ENCODE peak calls at places on chromosomes 7 and 10, in nine cellular contexts. K is PC-3, G is thyroid gland, T is MM.1S, V is A549, P is kidney epithelial cell, A is hepatocyte, X is AG10803, W is HCT116. H is an unnamed sample.

GRCh38 chr10:96646774-96647173 is 60.0 kb upstream of the TM9SF3 start:
- DNase-seq in K (no peak), G (no peak), T (no peak), V (no peak), P (no peak), A (no peak), X (no peak), W (no peak), H (no peak)

GRCh38 chr10:131982185-131982756 is 548 bp upstream of the BNIP3 start:
- DNase-seq in K (no peak), G (no peak), T (no peak), V (no peak), P (no peak), A (no peak), X (no peak), W (no peak), H (no peak)

GRCh38 chr10:97210576-97210975 is 24.8 kb upstream of the SLIT1 start:
- DNase-seq in K (peak), G (peak), T (peak), V (peak), P (peak), A (peak), X (peak), W (peak), H (peak)

GRCh38 chr10:572696-573095 is 116.8 kb downstream of the DIP2C start:
- DNase-seq in K (no peak), G (no peak), T (no peak), V (no peak), P (no peak), A (no peak), X (no peak), W (no peak), H (no peak)

GRCh38 chr10:2887391-2888070 is 179.8 kb upstream of the PFKP start:
- DNase-seq in K (no peak), G (no peak), T (no peak), V (no peak), P (no peak), A (no peak), X (no peak), W (no peak), H (no peak)

GRCh38 chr10:125101049-125101448 is 59.3 kb downstream of the CTBP2 start:
- DNase-seq in K (no peak), G (peak), T (no peak), V (no peak), P (no peak), A (no peak), X (no peak), W (no peak), H (no peak)

GRCh38 chr10:14604181-14605142 is 170.2 kb downstream of the FAM107B start:
- DNase-seq in K (peak), G (peak), T (peak), V (peak), P (no peak), A (peak), X (peak), W (peak), H (peak)

GRCh38 chr7:50303894-50304157 is 690 bp upstream of the IKZF1 start:
- DNase-seq in K (no peak), G (no peak), T (no peak), V (no peak), P (no peak), A (peak), X (no peak), W (no peak), H (no peak)

GRCh38 chr7:155705656-155706360 is 61.3 kb downstream of the RBM33 start:
- DNase-seq in K (no peak), G (no peak), T (peak), V (no peak), P (no peak), A (no peak), X (no peak), W (no peak), H (no peak)

GRCh38 chr7:75712517-75713361 is 26.0 kb downstream of the HIP1 start:
- DNase-seq in K (no peak), G (no peak), T (no peak), V (no peak), P (no peak), A (no peak), X (no peak), W (no peak), H (no peak)

GRCh38 chr10:97222346-97222961 is 36.7 kb upstream of the SLIT1 start:
- DNase-seq in K (no peak), G (peak), T (no peak), V (no peak), P (no peak), A (peak), X (no peak), W (no peak), H (no peak)

GRCh38 chr7:333399-333776 is 43.4 kb downstream of the FOXL3 start:
- DNase-seq in K (peak), G (peak), T (no peak), V (peak), P (no peak), A (peak), X (peak), W (no peak), H (peak)

DNA sequence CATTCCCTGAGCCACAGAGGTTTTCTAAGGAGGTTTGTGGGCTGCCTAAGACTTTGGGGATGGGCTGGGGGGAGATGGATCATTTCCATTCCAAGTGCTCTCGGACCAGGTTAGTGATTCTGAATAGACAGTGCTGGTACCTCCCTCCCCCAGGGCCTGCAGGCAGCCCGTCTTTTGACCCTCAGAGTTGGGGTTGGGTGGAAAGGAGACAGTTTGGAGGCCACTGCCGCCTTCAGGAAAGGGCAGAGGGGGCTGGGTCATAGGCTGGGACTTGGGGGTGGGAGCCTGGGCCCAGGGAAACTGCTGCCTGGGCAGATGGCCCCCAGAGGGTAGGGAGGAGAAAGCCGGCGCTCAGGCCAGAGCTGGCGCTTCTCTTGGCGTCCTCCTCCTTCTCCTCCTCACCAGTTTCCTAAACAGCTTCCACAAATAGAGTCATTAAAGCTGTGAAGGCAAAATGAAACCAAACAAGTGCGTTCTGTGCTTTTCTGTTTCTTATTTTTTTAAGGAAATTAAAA is 4.4 kb downstream of the UNC5B start:
- DNase-seq in K (no peak), G (no peak), T (no peak), V (no peak), P (no peak), A (no peak), X (peak), W (no peak), H (no peak)
- H3K4me3 ChIP-seq in K (peak), G (peak), T (peak), V (peak), P (peak), A (peak), X (peak), W (peak), H (peak)

DNA sequence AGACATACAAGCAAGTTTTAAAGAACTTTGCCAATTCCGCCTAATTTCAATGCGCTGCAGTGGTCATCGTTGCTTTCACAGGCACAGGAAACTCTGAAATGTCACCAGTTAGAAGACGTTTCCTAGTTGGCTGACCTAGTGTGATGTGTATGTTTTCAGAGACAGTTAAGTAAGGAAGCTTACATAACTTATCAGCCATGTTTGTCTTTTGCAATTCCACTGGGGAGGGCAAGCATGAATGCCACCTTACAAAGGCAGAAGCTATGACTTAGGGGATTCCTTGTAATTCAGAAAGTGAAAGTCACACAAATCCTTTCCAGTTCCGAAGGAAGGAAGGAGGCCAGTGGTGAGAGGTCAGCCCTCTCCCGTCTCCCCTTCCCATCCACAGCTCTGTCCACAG is 15.0 kb upstream of the NPS start:
- DNase-seq in K (no peak), G (no peak), T (no peak), V (no peak), P (no peak), A (no peak), X (no peak), W (no peak), H (no peak)
- H3K4me3 ChIP-seq in K (no peak), G (no peak), T (no peak), V (no peak), P (no peak), A (no peak), X (no peak), W (no peak), H (no peak)

DNA sequence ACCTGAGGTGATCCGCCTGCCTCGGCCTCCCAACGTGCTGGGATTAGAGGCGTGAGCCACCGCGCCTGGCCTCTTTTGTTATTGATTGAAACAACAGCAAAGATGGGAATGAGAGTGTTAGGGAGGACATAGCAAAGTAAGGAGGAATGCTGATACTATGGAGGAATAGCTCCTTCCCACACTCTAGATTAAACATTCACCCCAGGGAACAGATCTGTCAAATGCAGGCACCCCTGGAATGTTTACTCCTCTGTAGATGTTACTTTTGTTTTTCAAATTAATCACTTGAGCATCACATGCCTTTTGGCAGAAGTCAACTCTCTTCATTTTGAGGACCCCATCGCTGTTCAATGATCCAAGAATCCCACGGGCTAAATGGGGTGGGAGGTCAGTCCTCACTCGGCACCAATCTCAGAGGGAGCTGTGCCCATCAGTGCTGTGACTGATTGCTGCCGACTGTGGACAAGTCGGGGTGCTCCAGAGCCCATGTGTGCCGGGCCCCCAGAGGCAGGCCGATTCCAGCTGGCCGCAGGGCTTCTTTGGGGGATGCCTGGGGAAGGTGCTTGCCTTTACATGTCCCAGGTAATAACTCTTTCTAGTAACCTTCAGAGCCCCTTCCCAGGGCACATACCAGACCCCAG is 10.2 kb upstream of the COBL start:
- DNase-seq in K (no peak), G (no peak), T (no peak), V (no peak), P (no peak), A (no peak), X (no peak), W (no peak), H (no peak)
- H3K4me3 ChIP-seq in K (no peak), G (no peak), T (no peak), V (no peak), P (no peak), A (no peak), X (no peak), W (no peak), H (no peak)

GRCh38 chr10:7942859-7943258 is 111.6 kb upstream of the GATA3 start:
- DNase-seq in K (no peak), G (no peak), T (no peak), V (no peak), P (no peak), A (no peak), X (no peak), W (no peak), H (no peak)
- H3K4me3 ChIP-seq in K (no peak), G (no peak), T (no peak), V (no peak), P (no peak), A (no peak), X (no peak), W (no peak), H (no peak)

GRCh38 chr7:132509667-132510066 is 66.6 kb downstream of the PLXNA4 start:
- DNase-seq in K (no peak), G (no peak), T (peak), V (no peak), P (no peak), A (no peak), X (no peak), W (no peak), H (no peak)

GRCh38 chr7:132511387-132511786 is 64.9 kb downstream of the PLXNA4 start:
- DNase-seq in K (no peak), G (no peak), T (peak), V (no peak), P (no peak), A (no peak), X (no peak), W (no peak), H (no peak)

GRCh38 chr7:132514430-132514829 is 61.8 kb downstream of the PLXNA4 start:
- DNase-seq in K (no peak), G (no peak), T (no peak), V (no peak), P (no peak), A (no peak), X (no peak), W (no peak), H (no peak)

GRCh38 chr7:132508724-132509348 is 67.4 kb downstream of the PLXNA4 start:
- DNase-seq in K (no peak), G (no peak), T (no peak), V (no peak), P (no peak), A (no peak), X (no peak), W (no peak), H (no peak)

DNA sequence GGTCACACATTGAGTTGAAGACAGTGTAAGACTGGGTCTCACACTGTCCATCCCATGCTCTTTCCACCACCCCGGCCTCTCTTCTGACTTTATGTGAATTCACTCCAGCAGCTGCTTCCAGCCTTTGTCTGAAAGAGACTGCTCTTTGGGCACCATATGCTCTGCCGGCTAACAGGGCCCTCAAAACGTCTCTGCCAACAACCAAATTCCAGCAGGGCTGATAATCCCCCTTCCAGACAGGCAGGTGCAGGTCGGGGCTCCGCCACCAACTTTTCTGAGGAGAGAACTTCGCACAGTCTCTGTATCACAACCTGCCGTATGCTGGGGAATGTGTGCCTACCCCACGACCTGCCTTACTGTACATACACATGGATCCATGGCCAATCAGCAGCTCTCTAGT is 64.3 kb downstream of the PLXNA4 start:
- DNase-seq in K (no peak), G (no peak), T (no peak), V (no peak), P (no peak), A (no peak), X (no peak), W (no peak), H (no peak)
- H3K4me3 ChIP-seq in K (no peak), G (no peak), T (no peak), V (no peak), P (no peak), A (no peak), X (no peak), W (no peak), H (no peak)

GRCh38 chr10:81874878-81875679 is at the start of gene NRG3:
- DNase-seq in K (no peak), G (peak), T (peak), V (no peak), P (no peak), A (no peak), X (no peak), W (no peak), H (no peak)
- H3K4me3 ChIP-seq in K (no peak), G (peak), T (peak), V (peak), P (peak), A (peak), X (no peak), W (no peak), H (no peak)

DNA sequence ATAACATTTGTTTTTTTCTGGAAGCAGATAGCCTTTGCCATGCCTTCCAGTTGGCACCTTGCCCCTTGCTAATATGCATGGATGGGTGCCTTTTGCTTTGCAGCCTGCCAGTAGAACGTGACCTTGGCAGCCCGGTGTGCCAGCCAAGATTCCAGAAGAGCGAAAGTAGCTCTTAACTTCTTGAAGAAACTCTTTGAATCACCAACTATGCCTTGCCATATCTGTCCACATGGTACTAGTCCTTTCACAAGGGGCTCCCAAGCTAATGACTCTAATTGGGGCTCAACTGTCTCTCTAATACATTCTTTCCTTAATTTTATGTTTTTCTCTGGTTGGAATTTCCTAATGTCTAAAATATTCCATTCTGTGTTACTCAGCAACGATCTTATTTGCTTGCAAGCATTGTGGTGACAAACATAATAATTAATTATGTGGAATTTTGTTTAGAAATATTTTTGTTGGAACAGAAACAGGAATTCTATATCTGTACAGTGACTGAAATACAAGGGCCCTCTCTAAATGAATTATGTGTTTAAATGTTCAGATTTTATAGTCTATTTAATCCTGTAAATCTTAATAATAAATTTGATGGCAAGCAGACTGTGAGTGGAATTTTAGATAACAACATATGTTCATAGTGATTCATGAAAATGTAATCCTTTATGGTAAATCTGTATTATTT is 45.8 kb downstream of the HDAC9 start:
- DNase-seq in K (no peak), G (peak), T (no peak), V (no peak), P (peak), A (no peak), X (peak), W (no peak), H (no peak)
- H3K4me3 ChIP-seq in K (no peak), G (no peak), T (no peak), V (no peak), P (no peak), A (no peak), X (no peak), W (no peak), H (no peak)

GRCh38 chr7:3027455-3027854 is 16.2 kb downstream of the CARD11 start:
- DNase-seq in K (no peak), G (no peak), T (no peak), V (no peak), P (no peak), A (no peak), X (no peak), W (no peak), H (no peak)
- H3K4me3 ChIP-seq in K (no peak), G (no peak), T (no peak), V (no peak), P (no peak), A (no peak), X (no peak), W (no peak), H (no peak)

GRCh38 chr7:67692425-67692824 is 695.8 kb downstream of the TYW1 start:
- DNase-seq in K (peak), G (no peak), T (no peak), V (peak), P (no peak), A (no peak), X (peak), W (no peak), H (no peak)

GRCh38 chr7:67690700-67691099 is 694.1 kb downstream of the TYW1 start:
- DNase-seq in K (no peak), G (no peak), T (no peak), V (no peak), P (no peak), A (no peak), X (no peak), W (no peak), H (no peak)

GRCh38 chr7:67696878-67697277 is 700.2 kb downstream of the TYW1 start:
- DNase-seq in K (no peak), G (no peak), T (no peak), V (peak), P (no peak), A (no peak), X (no peak), W (no peak), H (no peak)

GRCh38 chr7:67696124-67696523 is 699.5 kb downstream of the TYW1 start:
- DNase-seq in K (no peak), G (no peak), T (no peak), V (no peak), P (no peak), A (no peak), X (no peak), W (no peak), H (no peak)
- H3K4me3 ChIP-seq in K (no peak), G (no peak), T (no peak), V (no peak), P (no peak), A (no peak), X (no peak), W (no peak), H (no peak)

GRCh38 chr7:55570939-55571338 is 1.4 kb downstream of the VOPP1 start:
- DNase-seq in K (peak), G (no peak), T (no peak), V (no peak), P (peak), A (no peak), X (peak), W (no peak), H (no peak)
- H3K4me3 ChIP-seq in K (peak), G (peak), T (peak), V (peak), P (peak), A (peak), X (peak), W (peak), H (peak)

H was measured in Caco-2.